ENCODE peak calls at places on chromosomes 16 and 17, in ten cellular contexts. C is prostate gland, A is Panc1, I is SK-N-SH, T is transverse colon, M is endothelial cell of umbilical vein, Q is HL-60, S is stomach, F is GM23338, U is esophagus muscularis mucosa. B is an unnamed sample. For H3K27me3, the result is how much of the 10 kb centered on the place peaks cover.

GRCh38 chr16:74462361-74462760 is 41.1 kb upstream of the CLEC18B start:
- DNase-seq in C (no peak), A (no peak), I (no peak), T (no peak), M (no peak), Q (no peak), S (no peak), F (no peak), U (no peak), B (no peak)

GRCh38 chr17:56358651-56359050 is 205.4 kb downstream of the ANKFN1 start:
- DNase-seq in C (no peak), A (no peak), I (no peak), T (no peak), M (no peak), Q (no peak), S (no peak), F (no peak), U (no peak), B (no peak)

GRCh38 chr16:6880263-6880662 is 452.4 kb upstream of the RBFOX1 start:
- DNase-seq in C (no peak), A (no peak), I (no peak), T (no peak), M (no peak), Q (no peak), S (no peak), F (no peak), U (no peak), B (no peak)

GRCh38 chr16:26985100-26986065 is 81.3 kb upstream of the C16orf82 start:
- DNase-seq in C (no peak), A (no peak), I (no peak), T (no peak), M (no peak), Q (no peak), S (no peak), F (peak), U (no peak), B (no peak)

GRCh38 chr17:19346351-19347255 is 15.9 kb downstream of the B9D1 start:
- DNase-seq in C (no peak), A (no peak), I (no peak), T (peak), M (peak), Q (no peak), S (peak), F (no peak), U (no peak), B (peak)

GRCh38 chr16:72740346-72740745 is 307.6 kb downstream of the ZFHX3 start:
- DNase-seq in C (no peak), A (no peak), I (no peak), T (no peak), M (no peak), Q (no peak), S (no peak), F (no peak), U (no peak), B (no peak)

GRCh38 chr17:47315451-47316266 is 8.1 kb upstream of the EFCAB13 start:
- DNase-seq in C (peak), A (peak), I (peak), T (peak), M (peak), Q (peak), S (no peak), F (peak), U (peak), B (no peak)

GRCh38 chr17:33292981-33293867 is at the start of gene ASIC2:
- DNase-seq in C (no peak), A (no peak), I (peak), T (peak), M (no peak), Q (no peak), S (no peak), F (peak), U (no peak), B (no peak)

GRCh38 chr17:2904135-2904534 is 107.9 kb downstream of the RAP1GAP2 start:
- DNase-seq in C (no peak), A (no peak), I (peak), T (peak), M (no peak), Q (no peak), S (peak), F (peak), U (no peak), B (no peak)

GRCh38 chr17:80830020-80830780 is 161.4 kb upstream of the CHMP6 start:
- DNase-seq in C (no peak), A (no peak), I (no peak), T (no peak), M (no peak), Q (no peak), S (no peak), F (no peak), U (no peak), B (peak)

GRCh38 chr16:27867122-27868110 is 196.1 kb downstream of the GSG1L start:
- DNase-seq in C (peak), A (no peak), I (peak), T (peak), M (peak), Q (peak), S (peak), F (peak), U (no peak), B (no peak)

GRCh38 chr17:19414396-19415280 is 3.6 kb downstream of the RNF112 start:
- DNase-seq in C (no peak), A (no peak), I (no peak), T (no peak), M (no peak), Q (no peak), S (no peak), F (no peak), U (no peak), B (no peak)

GRCh38 chr16:51839697-51840462 is 688.8 kb upstream of the SALL1 start:
- DNase-seq in C (no peak), A (no peak), I (no peak), T (no peak), M (no peak), Q (no peak), S (no peak), F (peak), U (no peak), B (no peak)

GRCh38 chr16:84599528-84600202 is 18.2 kb downstream of the COTL1 start:
- DNase-seq in C (no peak), A (no peak), I (peak), T (peak), M (peak), Q (peak), S (peak), F (peak), U (no peak), B (peak)

GRCh38 chr16:89371968-89372634 is 118.3 kb downstream of the ANKRD11 start:
- DNase-seq in C (no peak), A (no peak), I (no peak), T (no peak), M (no peak), Q (no peak), S (no peak), F (no peak), U (no peak), B (no peak)

GRCh38 chr17:17520599-17521232 is 24.5 kb upstream of the RASD1 start:
- DNase-seq in C (no peak), A (no peak), I (no peak), T (no peak), M (no peak), Q (no peak), S (no peak), F (no peak), U (no peak), B (no peak)

GRCh38 chr16:73433493-73434307 is 385.8 kb upstream of the ZFHX3 start:
- DNase-seq in C (no peak), A (no peak), I (no peak), T (no peak), M (no peak), Q (no peak), S (no peak), F (peak), U (no peak), B (no peak)

GRCh38 chr17:80902197-80903019 is 89.2 kb upstream of the CHMP6 start:
- DNase-seq in C (no peak), A (no peak), I (no peak), T (no peak), M (no peak), Q (no peak), S (no peak), F (no peak), U (no peak), B (no peak)

GRCh38 chr16:83835972-83836566 is 28.3 kb downstream of the HSBP1 start:
- DNase-seq in C (no peak), A (no peak), I (no peak), T (no peak), M (peak), Q (no peak), S (no peak), F (no peak), U (no peak), B (no peak)

GRCh38 chr17:10114931-10115535 is 83.4 kb downstream of the GAS7 start:
- DNase-seq in C (peak), A (no peak), I (peak), T (peak), M (no peak), Q (peak), S (peak), F (no peak), U (peak), B (peak)

GRCh38 chr17:42969006-42969581 is 4.8 kb upstream of the AARSD1 start:
- DNase-seq in C (no peak), A (no peak), I (no peak), T (no peak), M (no peak), Q (peak), S (no peak), F (no peak), U (no peak), B (no peak)

GRCh38 chr17:83055911-83056582 is 23.4 kb upstream of the METRNL start:
- DNase-seq in C (no peak), A (no peak), I (no peak), T (no peak), M (peak), Q (no peak), S (peak), F (no peak), U (no peak), B (peak)

GRCh38 chr17:81509048-81509686 is 3.4 kb downstream of the ACTG1 start:
- DNase-seq in C (no peak), A (no peak), I (no peak), T (peak), M (peak), Q (peak), S (no peak), F (no peak), U (no peak), B (no peak)

GRCh38 chr17:39867891-39868553 is at the start of gene ZPBP2:
- DNase-seq in C (no peak), A (no peak), I (no peak), T (peak), M (no peak), Q (no peak), S (no peak), F (peak), U (no peak), B (no peak)

GRCh38 chr16:71781741-71782140 is 26.9 kb downstream of the AP1G1 start:
- DNase-seq in C (no peak), A (no peak), I (no peak), T (no peak), M (no peak), Q (no peak), S (no peak), F (no peak), U (no peak), B (no peak)

GRCh38 chr17:31431098-31431794 is 39.8 kb downstream of the RAB11FIP4 start:
- DNase-seq in C (no peak), A (no peak), I (no peak), T (no peak), M (no peak), Q (no peak), S (no peak), F (no peak), U (no peak), B (no peak)

GRCh38 chr17:37067555-37068111 is 118.9 kb downstream of the AATF start:
- DNase-seq in C (peak), A (peak), I (peak), T (peak), M (peak), Q (no peak), S (peak), F (peak), U (no peak), B (peak)

GRCh38 chr17:4673169-4673568 is 30.8 kb downstream of the PELP1 start:
- DNase-seq in C (no peak), A (no peak), I (no peak), T (no peak), M (no peak), Q (no peak), S (no peak), F (no peak), U (no peak), B (no peak)

GRCh38 chr17:35345926-35346771 is 27.3 kb downstream of the SLFN11 start:
- DNase-seq in C (peak), A (no peak), I (peak), T (peak), M (peak), Q (peak), S (peak), F (peak), U (peak), B (peak)

GRCh38 chr17:16439867-16440351 is 24.5 kb downstream of the TRPV2 start:
- DNase-seq in C (no peak), A (no peak), I (no peak), T (no peak), M (peak), Q (peak), S (no peak), F (no peak), U (no peak), B (no peak)

GRCh38 chr17:43013296-43013695 is 6.7 kb downstream of the IFI35 start:
- DNase-seq in C (no peak), A (no peak), I (no peak), T (no peak), M (no peak), Q (no peak), S (no peak), F (no peak), U (no peak), B (no peak)

GRCh38 chr16:17831330-17831729 is 360.6 kb upstream of the XYLT1 start:
- DNase-seq in C (no peak), A (no peak), I (no peak), T (no peak), M (no peak), Q (no peak), S (no peak), F (peak), U (no peak), B (no peak)

DNA sequence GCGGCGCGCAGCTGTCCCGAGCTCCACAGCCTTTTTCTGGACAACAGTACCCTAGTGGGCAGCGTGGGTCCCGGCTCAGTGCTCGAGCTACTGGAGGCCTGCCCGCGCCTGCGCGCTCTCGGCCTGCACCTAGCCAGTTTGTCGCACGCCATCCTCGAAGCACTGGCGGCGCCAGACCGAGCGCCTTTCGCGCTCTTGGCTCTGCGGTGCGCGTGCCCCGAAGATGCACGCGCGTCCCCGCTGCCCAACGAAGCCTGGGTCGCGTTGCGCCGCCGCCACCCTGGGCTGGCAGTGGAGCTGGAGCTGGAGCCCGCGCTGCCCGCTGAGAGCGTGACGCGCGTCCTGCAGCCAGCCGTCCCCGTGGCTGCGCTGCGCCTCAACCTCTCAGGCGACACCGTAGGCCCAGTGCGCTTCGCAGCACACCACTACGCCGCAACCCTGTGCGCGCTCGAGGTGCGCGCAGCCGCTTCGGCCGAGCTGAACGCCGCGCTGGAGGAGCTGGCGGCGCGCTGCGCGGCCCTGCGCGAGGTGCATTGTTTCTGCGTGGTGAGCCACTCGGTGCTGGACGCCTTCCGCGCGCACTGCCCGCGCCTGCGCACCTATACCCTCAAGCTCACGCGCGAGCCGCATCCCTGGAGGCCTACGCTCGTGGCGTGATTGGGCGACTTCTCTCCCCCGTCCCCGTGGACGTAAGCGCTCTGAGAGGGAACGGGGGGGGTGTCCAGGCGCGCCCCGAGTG is 1.2 kb upstream of the HSF4 start:
- DNase-seq in C (peak), A (no peak), I (peak), T (no peak), M (peak), Q (no peak), S (no peak), F (peak), U (no peak), B (peak)
- H3K27me3 ChIP-seq in C (under half), A (under half), I (under half), T (half or more), M (under half), Q (under half), S (half or more), F (half or more), U (under half), B (under half)

GRCh38 chr17:62043602-62044001 is 21.5 kb downstream of the MED13 start:
- DNase-seq in C (no peak), A (no peak), I (no peak), T (no peak), M (no peak), Q (no peak), S (no peak), F (no peak), U (no peak), B (no peak)
- TF ChIP-seq POLR2AphosphoS5 in C (no peak), A (no peak), I (no peak), T (no peak), M (no peak), Q (no peak), S (no peak), F (no peak), U (no peak), B (no peak)

GRCh38 chr17:6086603-6087400 is 16.6 kb downstream of the WSCD1 start:
- DNase-seq in C (no peak), A (no peak), I (no peak), T (no peak), M (no peak), Q (no peak), S (no peak), F (no peak), U (no peak), B (no peak)
- H3K27me3 ChIP-seq in C (under half), A (under half), I (under half), T (under half), M (under half), Q (under half), S (under half), F (under half), U (under half), B (under half)

DNA sequence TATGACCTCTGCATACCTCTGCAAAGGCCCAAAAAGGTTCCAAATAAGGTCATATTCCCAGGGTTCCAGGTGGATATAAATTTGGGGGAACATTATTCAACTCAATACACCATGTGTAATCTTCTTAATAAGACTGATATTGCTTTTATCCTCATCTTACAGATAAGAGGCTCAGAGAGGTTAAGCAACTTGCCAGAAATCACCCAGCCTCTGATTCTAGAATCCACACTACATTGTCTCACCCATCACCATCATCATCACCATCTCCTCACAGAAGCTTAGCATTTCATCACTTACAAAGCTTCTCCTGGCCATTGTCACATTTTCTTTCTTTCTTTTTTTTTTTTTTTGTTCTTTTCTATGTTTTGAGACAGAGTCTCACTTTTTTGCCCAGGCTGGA is 15.4 kb upstream of the KIFC3 start:
- DNase-seq in C (no peak), A (no peak), I (no peak), T (no peak), M (no peak), Q (no peak), S (no peak), F (no peak), U (no peak), B (no peak)
- TF ChIP-seq POLR2AphosphoS5 in C (no peak), A (no peak), I (no peak), T (no peak), M (no peak), Q (no peak), S (no peak), F (no peak), U (no peak), B (no peak)

DNA sequence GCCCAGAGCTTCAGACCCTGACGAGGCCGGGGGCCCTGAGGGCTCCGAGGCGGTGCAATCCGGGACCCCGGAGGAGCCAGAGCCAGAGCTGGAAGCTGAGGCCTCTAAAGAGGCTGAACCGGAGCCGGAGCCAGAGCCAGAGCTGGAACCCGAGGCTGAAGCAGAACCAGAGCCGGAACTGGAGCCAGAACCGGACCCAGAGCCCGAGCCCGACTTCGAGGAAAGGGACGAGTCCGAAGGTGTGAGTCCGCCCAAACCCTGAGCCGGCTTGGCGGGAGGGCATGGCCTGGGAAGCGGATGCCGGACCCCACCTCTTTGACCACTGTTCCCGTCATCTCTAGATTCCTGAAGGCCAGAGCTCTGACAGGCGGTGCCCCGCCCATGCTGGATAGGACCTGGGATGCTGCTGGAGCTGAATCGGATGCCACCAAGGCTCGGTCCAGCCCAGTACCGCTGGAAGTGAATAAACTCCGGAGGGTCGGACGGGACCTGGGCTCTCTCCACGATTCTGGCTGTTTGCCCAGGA is 4.4 kb downstream of the NOL3 start:
- DNase-seq in C (no peak), A (no peak), I (peak), T (no peak), M (no peak), Q (no peak), S (no peak), F (no peak), U (no peak), B (no peak)
- H3K27me3 ChIP-seq in C (under half), A (under half), I (under half), T (under half), M (under half), Q (under half), S (under half), F (half or more), U (under half), B (under half)

GRCh38 chr16:67942510-67943255 is 1.2 kb downstream of the LCAT start:
- DNase-seq in C (no peak), A (no peak), I (no peak), T (no peak), M (no peak), Q (no peak), S (no peak), F (peak), U (no peak), B (no peak)
- TF ChIP-seq POLR2AphosphoS5 in C (no peak), A (no peak), I (no peak), T (no peak), M (no peak), Q (no peak), S (no peak), F (no peak), U (peak), B (peak)

B was measured in sigmoid colon.